ENCODE peak calls at places on chromosomes 12 and 14, in nine cellular contexts. One of them, this sample, is unnamed.

GRCh38 chr14:47976139-47976538 is 300.7 kb upstream of the MDGA2 start:
- DNase-seq in GM04504: no peak
- DNase-seq in AG10803: no peak
- DNase-seq in stimulated activated CD4-positive, alpha-beta T cell treated with anti-CD3 and anti-CD28 coated beads, Interleukin-4, amount 100 ng/mL, for 24 hours: no peak
- DNase-seq in nephron progenitor cell: no peak
- DNase-seq in CD14-positive monocyte: no peak
- DNase-seq in effector memory CD8-positive, alpha-beta T cell: no peak
- DNase-seq in naive thymus-derived CD4-positive, alpha-beta T cell: no peak
- DNase-seq in B cell: no peak
- DNase-seq in this sample: no peak

GRCh38 chr12:15334225-15334624 is 11.9 kb downstream of the PTPRO start:
- DNase-seq in naive thymus-derived CD4-positive, alpha-beta T cell: no peak
- DNase-seq in AG10803: no peak
- DNase-seq in nephron progenitor cell: no peak
- DNase-seq in effector memory CD8-positive, alpha-beta T cell: no peak
- DNase-seq in CD14-positive monocyte: no peak
- DNase-seq in GM04504: no peak
- DNase-seq in stimulated activated CD4-positive, alpha-beta T cell treated with anti-CD3 and anti-CD28 coated beads, Interleukin-4, amount 100 ng/mL, for 24 hours: no peak
- DNase-seq in B cell: no peak
- DNase-seq in this sample: no peak

GRCh38 chr12:45816652-45817051 is 87.1 kb downstream of the ARID2 start:
- DNase-seq in CD14-positive monocyte: no peak
- DNase-seq in B cell: no peak
- DNase-seq in naive thymus-derived CD4-positive, alpha-beta T cell: no peak
- DNase-seq in AG10803: no peak
- DNase-seq in effector memory CD8-positive, alpha-beta T cell: no peak
- DNase-seq in nephron progenitor cell: no peak
- DNase-seq in stimulated activated CD4-positive, alpha-beta T cell treated with anti-CD3 and anti-CD28 coated beads, Interleukin-4, amount 100 ng/mL, for 24 hours: no peak
- DNase-seq in GM04504: no peak
- DNase-seq in this sample: no peak

GRCh38 chr14:20427231-20428009 is 8.5 kb downstream of the KLHL33 start:
- DNase-seq in B cell: peak; percentile 81
- DNase-seq in nephron progenitor cell: no peak
- DNase-seq in naive thymus-derived CD4-positive, alpha-beta T cell: no peak
- DNase-seq in AG10803: peak; percentile 37
- DNase-seq in effector memory CD8-positive, alpha-beta T cell: no peak
- DNase-seq in stimulated activated CD4-positive, alpha-beta T cell treated with anti-CD3 and anti-CD28 coated beads, Interleukin-4, amount 100 ng/mL, for 24 hours: no peak
- DNase-seq in CD14-positive monocyte: no peak
- DNase-seq in GM04504: no peak
- DNase-seq in this sample: peak; percentile 73

GRCh38 chr12:113896194-113896593 is 69.9 kb downstream of the RBM19 start:
- DNase-seq in B cell: no peak
- DNase-seq in nephron progenitor cell: peak; percentile 28
- DNase-seq in effector memory CD8-positive, alpha-beta T cell: no peak
- DNase-seq in stimulated activated CD4-positive, alpha-beta T cell treated with anti-CD3 and anti-CD28 coated beads, Interleukin-4, amount 100 ng/mL, for 24 hours: no peak
- DNase-seq in CD14-positive monocyte: no peak
- DNase-seq in AG10803: no peak
- DNase-seq in naive thymus-derived CD4-positive, alpha-beta T cell: no peak
- DNase-seq in GM04504: no peak
- DNase-seq in this sample: no peak

GRCh38 chr14:54147285-54147684 is 190.7 kb upstream of the BMP4 start:
- DNase-seq in stimulated activated CD4-positive, alpha-beta T cell treated with anti-CD3 and anti-CD28 coated beads, Interleukin-4, amount 100 ng/mL, for 24 hours: no peak
- DNase-seq in GM04504: peak; percentile 12
- DNase-seq in naive thymus-derived CD4-positive, alpha-beta T cell: no peak
- DNase-seq in B cell: no peak
- DNase-seq in nephron progenitor cell: no peak
- DNase-seq in AG10803: no peak
- DNase-seq in effector memory CD8-positive, alpha-beta T cell: no peak
- DNase-seq in CD14-positive monocyte: no peak
- DNase-seq in this sample: no peak

GRCh38 chr12:11553871-11554533 is 95.5 kb upstream of the ETV6 start:
- DNase-seq in GM04504: peak; percentile 30
- DNase-seq in AG10803: peak; percentile 61
- DNase-seq in effector memory CD8-positive, alpha-beta T cell: peak; percentile 44
- DNase-seq in CD14-positive monocyte: no peak
- DNase-seq in B cell: peak; percentile 63
- DNase-seq in stimulated activated CD4-positive, alpha-beta T cell treated with anti-CD3 and anti-CD28 coated beads, Interleukin-4, amount 100 ng/mL, for 24 hours: peak; percentile 62
- DNase-seq in nephron progenitor cell: peak; percentile 49
- DNase-seq in naive thymus-derived CD4-positive, alpha-beta T cell: peak; percentile 56
- DNase-seq in this sample: peak; percentile 78

GRCh38 chr12:92109613-92110012 is 36.0 kb downstream of the BTG1 start:
- DNase-seq in effector memory CD8-positive, alpha-beta T cell: no peak
- DNase-seq in B cell: no peak
- DNase-seq in CD14-positive monocyte: no peak
- DNase-seq in naive thymus-derived CD4-positive, alpha-beta T cell: no peak
- DNase-seq in GM04504: no peak
- DNase-seq in nephron progenitor cell: no peak
- DNase-seq in stimulated activated CD4-positive, alpha-beta T cell treated with anti-CD3 and anti-CD28 coated beads, Interleukin-4, amount 100 ng/mL, for 24 hours: no peak
- DNase-seq in AG10803: no peak
- DNase-seq in this sample: no peak